ENCODE peak calls at places on chromosomes 2 and 18, in eight cellular contexts. T is fibroblast of the aortic adventitia; Q is adrenal gland; D is activated B cell treated with CpG ODN at 0.5 μM for 24 hours; Y is lung; V is natural killer cell; N is choroid plexus epithelial cell; K is CD8-positive, alpha-beta T cell. C is an unnamed sample.

GRCh38 chr2:85257359-85258193 is 70.2 kb downstream of the TGOLN2 start:
- DNase-seq in T (no peak), Q (no peak), D (no peak), Y (no peak), V (no peak), N (no peak), K (no peak), C (no peak)

GRCh38 chr2:206096876-206097275 is 10.9 kb upstream of the INO80D start:
- DNase-seq in T (no peak), Q (no peak), D (no peak), Y (no peak), V (no peak), N (no peak), K (no peak), C (no peak)

GRCh38 chr2:12761109-12761508 is 44.4 kb downstream of the TRIB2 start:
- DNase-seq in T (no peak), Q (no peak), D (no peak), Y (no peak), V (no peak), N (no peak), K (no peak), C (no peak)

GRCh38 chr2:240925191-240925575 is 19.0 kb downstream of the CROCC2 start:
- DNase-seq in T (no peak), Q (no peak), D (peak; percentile 14), Y (no peak), V (peak; percentile 7), N (no peak), K (no peak), C (peak; percentile 3)

GRCh38 chr2:25453199-25453903 is 111.6 kb upstream of the DNMT3A start:
- DNase-seq in T (peak; percentile 33), Q (no peak), D (no peak), Y (no peak), V (no peak), N (no peak), K (no peak), C (no peak)

GRCh38 chr2:28287261-28287915 is 105.3 kb upstream of the FOSL2 start:
- DNase-seq in T (no peak), Q (no peak), D (no peak), Y (no peak), V (no peak), N (no peak), K (no peak), C (no peak)

GRCh38 chr2:158970522-158970855 is 2.0 kb downstream of the TANC1 start:
- DNase-seq in T (no peak), Q (no peak), D (no peak), Y (no peak), V (no peak), N (no peak), K (no peak), C (no peak)

GRCh38 chr2:176188969-176189665 is 649 bp downstream of the HOXD1 start:
- DNase-seq in T (no peak), Q (no peak), D (no peak), Y (peak; percentile 37), V (no peak), N (no peak), K (no peak), C (peak; percentile 58)

GRCh38 chr2:207265363-207265762 is 99.6 kb upstream of the KLF7 start:
- DNase-seq in T (no peak), Q (no peak), D (no peak), Y (no peak), V (no peak), N (no peak), K (no peak), C (no peak)

GRCh38 chr18:22302152-22302551 is 115.6 kb downstream of the CTAGE1 start:
- DNase-seq in T (no peak), Q (no peak), D (no peak), Y (no peak), V (no peak), N (no peak), K (no peak), C (no peak)

GRCh38 chr2:69911985-69912563 is 2.8 kb upstream of the MXD1 start:
- DNase-seq in T (peak; percentile 74), Q (no peak), D (no peak), Y (no peak), V (no peak), N (peak; percentile 72), K (no peak), C (no peak)

GRCh38 chr2:220473611-220474010 is 846.2 kb downstream of the SLC4A3 start:
- DNase-seq in T (peak; percentile 74), Q (no peak), D (no peak), Y (no peak), V (no peak), N (no peak), K (no peak), C (no peak)

GRCh38 chr2:186771850-186772463 is 77.0 kb downstream of the ZSWIM2 start:
- DNase-seq in T (no peak), Q (no peak), D (no peak), Y (no peak), V (no peak), N (peak; percentile 80), K (no peak), C (no peak)

GRCh38 chr2:198788676-198789075 is 669.1 kb downstream of the SATB2 start:
- DNase-seq in T (no peak), Q (no peak), D (no peak), Y (no peak), V (no peak), N (no peak), K (no peak), C (no peak)

GRCh38 chr2:200747668-200748618 is 63.8 kb upstream of the BZW1 start:
- DNase-seq in T (peak; percentile 98), Q (peak; percentile 81), D (no peak), Y (no peak), V (no peak), N (peak; percentile 98), K (no peak), C (no peak)

GRCh38 chr18:31102941-31103340 is 720 bp upstream of the DSC2 start:
- DNase-seq in T (no peak), Q (no peak), D (no peak), Y (no peak), V (no peak), N (no peak), K (no peak), C (no peak)

GRCh38 chr2:105952131-105952530 is 207.4 kb downstream of the NCK2 start:
- DNase-seq in T (no peak), Q (no peak), D (no peak), Y (no peak), V (no peak), N (no peak), K (no peak), C (no peak)

GRCh38 chr18:78787751-78788150 is 191.9 kb upstream of the SALL3 start:
- DNase-seq in T (no peak), Q (no peak), D (no peak), Y (no peak), V (no peak), N (no peak), K (no peak), C (no peak)

GRCh38 chr2:150125708-150126107 is 361.8 kb downstream of the RND3 start:
- DNase-seq in T (peak; percentile 70), Q (no peak), D (no peak), Y (no peak), V (no peak), N (peak; percentile 78), K (no peak), C (peak; percentile 14)
- TF ChIP-seq CTCF in T (peak; percentile 14), Q (no peak), D (no peak), Y (no peak), V (no peak), N (peak; percentile 48), K (no peak), C (no peak)

DNA sequence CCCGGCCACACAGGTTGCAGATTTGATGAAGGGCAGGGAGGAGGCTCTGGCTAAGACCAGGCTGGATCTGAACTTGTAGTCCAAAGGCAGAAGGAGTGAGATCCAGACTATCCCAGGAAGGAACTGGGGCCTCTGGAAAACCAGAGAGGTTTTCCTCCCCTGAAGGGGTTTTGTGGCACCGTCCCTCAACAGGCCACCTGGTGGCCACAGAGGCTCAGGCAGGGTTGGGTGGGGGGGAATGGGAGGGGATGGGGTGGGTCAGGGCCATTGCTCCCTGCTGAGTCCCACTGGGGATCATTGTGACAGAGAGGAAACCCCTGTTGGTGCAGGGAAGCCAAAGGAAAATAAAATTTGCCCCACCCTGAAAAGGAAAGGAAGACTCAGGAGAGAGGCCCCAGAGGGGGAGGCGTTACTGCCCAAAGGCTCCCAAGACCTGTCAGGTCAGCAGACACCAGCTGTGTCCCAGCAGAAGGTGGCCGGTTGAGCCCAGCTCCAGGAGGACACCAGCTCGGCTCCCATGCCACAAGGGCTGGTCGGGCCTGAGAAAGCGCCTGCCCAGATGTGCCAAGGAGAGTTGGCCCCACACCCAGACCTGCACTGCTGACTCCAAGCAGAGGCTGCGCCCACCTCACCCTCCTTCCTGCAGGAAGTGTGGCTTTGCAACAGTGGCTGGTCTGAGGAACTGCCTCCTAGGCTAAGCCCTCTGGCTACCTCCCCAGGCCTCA is 37.3 kb upstream of the PTMA start:
- DNase-seq in T (no peak), Q (no peak), D (no peak), Y (no peak), V (no peak), N (no peak), K (no peak), C (no peak)
- TF ChIP-seq CTCF in T (peak; percentile 35), Q (no peak), D (no peak), Y (no peak), V (no peak), N (peak; percentile 45), K (peak; percentile 27), C (peak; percentile 46)

DNA sequence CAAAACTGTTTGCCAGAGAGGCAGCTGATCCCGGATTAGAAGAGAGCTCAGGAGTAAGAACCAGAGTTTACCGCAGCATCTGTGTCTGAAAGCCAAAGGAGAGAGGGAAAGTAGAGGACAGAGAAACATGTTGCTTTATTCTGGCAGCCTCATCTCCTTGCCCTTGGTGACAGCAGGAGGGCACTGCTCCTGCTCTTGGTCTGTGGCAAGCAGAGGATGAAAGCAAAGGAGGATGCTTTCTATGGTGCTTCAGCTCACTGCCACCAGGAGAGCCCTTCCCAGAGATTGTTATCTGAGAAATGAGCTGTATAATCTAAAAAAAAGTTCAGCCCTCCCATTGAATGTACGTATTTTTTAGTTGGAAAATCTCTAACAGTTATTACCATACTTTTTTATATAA is 7.7 kb downstream of the SLC1A4 start:
- DNase-seq in T (no peak), Q (no peak), D (no peak), Y (no peak), V (no peak), N (no peak), K (no peak), C (no peak)
- TF ChIP-seq CTCF in T (no peak), Q (no peak), D (no peak), Y (no peak), V (no peak), N (peak; percentile 19), K (no peak), C (no peak)

GRCh38 chr2:174076948-174077347 is 111.8 kb upstream of the SP3 start:
- DNase-seq in T (no peak), Q (no peak), D (no peak), Y (no peak), V (no peak), N (no peak), K (no peak), C (no peak)

GRCh38 chr2:174076040-174076439 is 110.9 kb upstream of the SP3 start:
- DNase-seq in T (no peak), Q (no peak), D (no peak), Y (no peak), V (no peak), N (peak; percentile 5), K (no peak), C (no peak)

GRCh38 chr2:174074831-174075230 is 109.7 kb upstream of the SP3 start:
- DNase-seq in T (no peak), Q (no peak), D (no peak), Y (no peak), V (no peak), N (no peak), K (no peak), C (no peak)

GRCh38 chr2:174080672-174081121 is 115.5 kb upstream of the SP3 start:
- DNase-seq in T (no peak), Q (no peak), D (no peak), Y (no peak), V (no peak), N (peak; percentile 5), K (no peak), C (no peak)

GRCh38 chr2:174078275-174078674 is 113.1 kb upstream of the SP3 start:
- DNase-seq in T (peak; percentile 46), Q (no peak), D (no peak), Y (no peak), V (no peak), N (peak; percentile 43), K (no peak), C (no peak)
- TF ChIP-seq CTCF in T (peak; percentile 62), Q (peak; percentile 51), D (no peak), Y (peak; percentile 16), V (peak; percentile 42), N (peak; percentile 61), K (peak; percentile 29), C (peak; percentile 39)

C was measured in nephron progenitor cell.